ENCODE peak calls at places on chromosomes 5 and 9, in eight cellular contexts. M is mesothelial cell of epicardium; R is frontal cortex; X is SK-N-SH; I is mesenteric fat pad; S is stimulated activated CD4-positive, alpha-beta T cell treated with anti-CD3 and anti-CD28 coated beads, Interleukin-2, amount 100 ng/mL, for 48 hours; W is activated T-helper 2 cell treated with anti-CD3 and anti-CD28 coated beads, Interferon-gamma antibody, Interleukin-2, Interleukin-4, amounts not matched to agents 10 μg/mL and 5 μg/mL and 100 μg/mL, durations not matched to agents 14 hours and 24 hours and 36 hours; O is stromal cell of bone marrow. H is an unnamed sample.

GRCh38 chr5:57470339-57470738 is 12.3 kb downstream of the ACTBL2 start:
- DNase-seq in M (no peak), R (no peak), X (no peak), I (no peak), S (no peak), W (no peak), O (no peak), H (no peak)

GRCh38 chr5:26942481-26942880 is 95.9 kb downstream of the CDH9 start:
- DNase-seq in M (no peak), R (no peak), X (no peak), I (no peak), S (no peak), W (no peak), O (no peak), H (no peak)

GRCh38 chr9:105445203-105445881 is 2.5 kb upstream of the FSD1L start:
- DNase-seq in M (no peak), R (no peak), X (no peak), I (no peak), S (no peak), W (no peak), O (peak), H (no peak)

GRCh38 chr9:121650220-121651013 is 1.0 kb upstream of the DAB2IP start:
- DNase-seq in M (peak), R (no peak), X (peak), I (no peak), S (no peak), W (no peak), O (no peak), H (no peak)

GRCh38 chr5:73963021-73963420 is 337.0 kb downstream of the ARHGEF28 start:
- DNase-seq in M (no peak), R (no peak), X (no peak), I (no peak), S (no peak), W (no peak), O (no peak), H (peak)

GRCh38 chr5:150491876-150492275 is 16.1 kb upstream of the NDST1 start:
- DNase-seq in M (no peak), R (no peak), X (no peak), I (no peak), S (no peak), W (no peak), O (no peak), H (no peak)

GRCh38 chr5:156819967-156820581 is 30.0 kb upstream of the PPP1R2B start:
- DNase-seq in M (no peak), R (no peak), X (no peak), I (no peak), S (no peak), W (no peak), O (no peak), H (no peak)

GRCh38 chr9:684055-684949 is 157.2 kb upstream of the DMRT1 start:
- DNase-seq in M (no peak), R (no peak), X (no peak), I (no peak), S (no peak), W (no peak), O (peak), H (no peak)

GRCh38 chr5:116455061-116455460 is 119.6 kb downstream of the SEMA6A start:
- DNase-seq in M (no peak), R (no peak), X (peak), I (no peak), S (no peak), W (no peak), O (no peak), H (no peak)

GRCh38 chr5:446864-447263 is 3.9 kb downstream of the EXOC3 start:
- DNase-seq in M (no peak), R (no peak), X (peak), I (peak), S (no peak), W (no peak), O (peak), H (peak)

GRCh38 chr5:132905938-132906337 is 32.5 kb downstream of the LEAP2 start:
- DNase-seq in M (no peak), R (no peak), X (no peak), I (no peak), S (no peak), W (no peak), O (no peak), H (peak)